ENCODE peak calls at places on chromosomes 13 and 19, in nine cellular contexts. One of them, this sample, is unnamed. For H3K9me3, the result is how much of the 10 kb centered on the place peaks cover.

GRCh38 chr19:6718741-6719539 is 1.5 kb downstream of the C3 start:
- DNase-seq in CD4-positive, CD25-positive, alpha-beta regulatory T cell: peak
- DNase-seq in PC-3: peak
- DNase-seq in CD8-positive, alpha-beta T cell: no peak
- DNase-seq in thoracic aorta: no peak
- DNase-seq in heart right ventricle: no peak
- DNase-seq in esophagus squamous epithelium: no peak
- DNase-seq in prostate gland: no peak
- DNase-seq in A549: peak
- DNase-seq in this sample: no peak

GRCh38 chr19:812049-812816 is 9.5 kb downstream of the PLPPR3 start:
- DNase-seq in CD4-positive, CD25-positive, alpha-beta regulatory T cell: no peak
- DNase-seq in PC-3: no peak
- DNase-seq in CD8-positive, alpha-beta T cell: no peak
- DNase-seq in thoracic aorta: no peak
- DNase-seq in heart right ventricle: no peak
- DNase-seq in esophagus squamous epithelium: no peak
- DNase-seq in prostate gland: no peak
- DNase-seq in A549: no peak
- DNase-seq in this sample: no peak

GRCh38 chr19:35029737-35030256 is 473 bp upstream of the SCN1B start:
- DNase-seq in CD4-positive, CD25-positive, alpha-beta regulatory T cell: no peak
- DNase-seq in PC-3: no peak
- DNase-seq in CD8-positive, alpha-beta T cell: peak
- DNase-seq in thoracic aorta: no peak
- DNase-seq in heart right ventricle: no peak
- DNase-seq in esophagus squamous epithelium: no peak
- DNase-seq in prostate gland: no peak
- DNase-seq in A549: peak
- DNase-seq in this sample: no peak

GRCh38 chr19:27909861-27910260 is 1303.1 kb downstream of the UQCRFS1 start:
- DNase-seq in CD4-positive, CD25-positive, alpha-beta regulatory T cell: no peak
- DNase-seq in PC-3: no peak
- DNase-seq in CD8-positive, alpha-beta T cell: no peak
- DNase-seq in thoracic aorta: no peak
- DNase-seq in heart right ventricle: no peak
- DNase-seq in esophagus squamous epithelium: no peak
- DNase-seq in prostate gland: no peak
- DNase-seq in A549: no peak
- DNase-seq in this sample: no peak

GRCh38 chr13:51534075-51534817 is 50.0 kb upstream of the WDFY2 start:
- DNase-seq in CD4-positive, CD25-positive, alpha-beta regulatory T cell: peak
- DNase-seq in PC-3: no peak
- DNase-seq in CD8-positive, alpha-beta T cell: peak
- DNase-seq in thoracic aorta: no peak
- DNase-seq in heart right ventricle: peak
- DNase-seq in esophagus squamous epithelium: no peak
- DNase-seq in prostate gland: no peak
- DNase-seq in A549: no peak
- DNase-seq in this sample: no peak

GRCh38 chr13:26964278-26965057 is 203.9 kb upstream of the GPR12 start:
- DNase-seq in CD4-positive, CD25-positive, alpha-beta regulatory T cell: no peak
- DNase-seq in PC-3: no peak
- DNase-seq in CD8-positive, alpha-beta T cell: no peak
- DNase-seq in thoracic aorta: no peak
- DNase-seq in heart right ventricle: peak
- DNase-seq in esophagus squamous epithelium: no peak
- DNase-seq in prostate gland: no peak
- DNase-seq in A549: no peak
- DNase-seq in this sample: no peak

GRCh38 chr19:29105629-29106352 is 107.2 kb downstream of the UQCRFS1 start:
- DNase-seq in CD4-positive, CD25-positive, alpha-beta regulatory T cell: no peak
- DNase-seq in PC-3: no peak
- DNase-seq in CD8-positive, alpha-beta T cell: no peak
- DNase-seq in thoracic aorta: no peak
- DNase-seq in heart right ventricle: no peak
- DNase-seq in esophagus squamous epithelium: no peak
- DNase-seq in prostate gland: no peak
- DNase-seq in A549: no peak
- DNase-seq in this sample: no peak

GRCh38 chr13:112893570-112894422 is 75.2 kb upstream of the MCF2L start:
- DNase-seq in CD4-positive, CD25-positive, alpha-beta regulatory T cell: peak
- DNase-seq in PC-3: peak
- DNase-seq in CD8-positive, alpha-beta T cell: no peak
- DNase-seq in thoracic aorta: no peak
- DNase-seq in heart right ventricle: peak
- DNase-seq in esophagus squamous epithelium: no peak
- DNase-seq in prostate gland: no peak
- DNase-seq in A549: no peak
- DNase-seq in this sample: no peak

GRCh38 chr19:33064117-33064777 is 441 bp downstream of the RHPN2 start:
- DNase-seq in CD4-positive, CD25-positive, alpha-beta regulatory T cell: peak
- DNase-seq in PC-3: peak
- DNase-seq in CD8-positive, alpha-beta T cell: no peak
- DNase-seq in thoracic aorta: no peak
- DNase-seq in heart right ventricle: peak
- DNase-seq in esophagus squamous epithelium: no peak
- DNase-seq in prostate gland: peak
- DNase-seq in A549: peak
- DNase-seq in this sample: no peak

GRCh38 chr13:102948006-102948405 is 102.2 kb downstream of the ERCC5 start:
- DNase-seq in CD4-positive, CD25-positive, alpha-beta regulatory T cell: no peak
- DNase-seq in PC-3: peak
- DNase-seq in CD8-positive, alpha-beta T cell: no peak
- DNase-seq in thoracic aorta: no peak
- DNase-seq in heart right ventricle: no peak
- DNase-seq in esophagus squamous epithelium: no peak
- DNase-seq in prostate gland: no peak
- DNase-seq in A549: no peak
- DNase-seq in this sample: no peak

GRCh38 chr19:4993683-4994082 is 24.8 kb downstream of the KDM4B start:
- DNase-seq in CD4-positive, CD25-positive, alpha-beta regulatory T cell: no peak
- DNase-seq in PC-3: peak
- DNase-seq in CD8-positive, alpha-beta T cell: no peak
- DNase-seq in thoracic aorta: no peak
- DNase-seq in heart right ventricle: no peak
- DNase-seq in esophagus squamous epithelium: no peak
- DNase-seq in prostate gland: no peak
- DNase-seq in A549: no peak
- DNase-seq in this sample: no peak

GRCh38 chr13:77741587-77741972 is 44.1 kb downstream of the SLAIN1 start:
- DNase-seq in CD4-positive, CD25-positive, alpha-beta regulatory T cell: no peak
- DNase-seq in PC-3: no peak
- DNase-seq in CD8-positive, alpha-beta T cell: no peak
- DNase-seq in thoracic aorta: no peak
- DNase-seq in heart right ventricle: no peak
- DNase-seq in esophagus squamous epithelium: no peak
- DNase-seq in prostate gland: no peak
- DNase-seq in A549: no peak
- DNase-seq in this sample: no peak

GRCh38 chr13:101757446-101758039 is 305.1 kb downstream of the ITGBL1 start:
- DNase-seq in CD4-positive, CD25-positive, alpha-beta regulatory T cell: peak
- DNase-seq in PC-3: peak
- DNase-seq in CD8-positive, alpha-beta T cell: no peak
- DNase-seq in thoracic aorta: no peak
- DNase-seq in heart right ventricle: no peak
- DNase-seq in esophagus squamous epithelium: no peak
- DNase-seq in prostate gland: no peak
- DNase-seq in A549: peak
- DNase-seq in this sample: no peak

GRCh38 chr13:52348081-52348480 is 57.9 kb downstream of the THSD1 start:
- DNase-seq in CD4-positive, CD25-positive, alpha-beta regulatory T cell: no peak
- DNase-seq in PC-3: no peak
- DNase-seq in CD8-positive, alpha-beta T cell: no peak
- DNase-seq in thoracic aorta: no peak
- DNase-seq in heart right ventricle: no peak
- DNase-seq in esophagus squamous epithelium: no peak
- DNase-seq in prostate gland: no peak
- DNase-seq in A549: peak
- DNase-seq in this sample: no peak

GRCh38 chr13:110306340-110306959 is 507 bp downstream of the COL4A1 start:
- DNase-seq in CD4-positive, CD25-positive, alpha-beta regulatory T cell: no peak
- DNase-seq in PC-3: no peak
- DNase-seq in CD8-positive, alpha-beta T cell: no peak
- DNase-seq in thoracic aorta: no peak
- DNase-seq in heart right ventricle: no peak
- DNase-seq in esophagus squamous epithelium: no peak
- DNase-seq in prostate gland: no peak
- DNase-seq in A549: no peak
- DNase-seq in this sample: no peak

GRCh38 chr13:40271931-40272775 is 394.3 kb downstream of the FOXO1 start:
- DNase-seq in CD4-positive, CD25-positive, alpha-beta regulatory T cell: peak
- DNase-seq in PC-3: peak
- DNase-seq in CD8-positive, alpha-beta T cell: peak
- DNase-seq in thoracic aorta: peak
- DNase-seq in heart right ventricle: peak
- DNase-seq in esophagus squamous epithelium: no peak
- DNase-seq in prostate gland: peak
- DNase-seq in A549: peak
- DNase-seq in this sample: no peak

GRCh38 chr13:46866150-46866549 is 30.7 kb downstream of the HTR2A start:
- DNase-seq in CD4-positive, CD25-positive, alpha-beta regulatory T cell: peak
- DNase-seq in PC-3: peak
- DNase-seq in CD8-positive, alpha-beta T cell: no peak
- DNase-seq in thoracic aorta: no peak
- DNase-seq in heart right ventricle: peak
- DNase-seq in esophagus squamous epithelium: peak
- DNase-seq in prostate gland: no peak
- DNase-seq in A549: peak
- DNase-seq in this sample: no peak

GRCh38 chr19:44890366-44891015 is 563 bp upstream of the TOMM40 start:
- DNase-seq in CD4-positive, CD25-positive, alpha-beta regulatory T cell: peak
- DNase-seq in PC-3: peak
- DNase-seq in CD8-positive, alpha-beta T cell: peak
- DNase-seq in thoracic aorta: peak
- DNase-seq in heart right ventricle: peak
- DNase-seq in esophagus squamous epithelium: peak
- DNase-seq in prostate gland: peak
- DNase-seq in A549: peak
- DNase-seq in this sample: no peak

GRCh38 chr13:76725211-76725610 is 161.0 kb downstream of the KCTD12 start:
- DNase-seq in CD4-positive, CD25-positive, alpha-beta regulatory T cell: no peak
- DNase-seq in PC-3: no peak
- DNase-seq in CD8-positive, alpha-beta T cell: no peak
- DNase-seq in thoracic aorta: no peak
- DNase-seq in heart right ventricle: no peak
- DNase-seq in esophagus squamous epithelium: no peak
- DNase-seq in prostate gland: no peak
- DNase-seq in A549: no peak
- DNase-seq in this sample: no peak

GRCh38 chr19:51627491-51628138 is 2.6 kb downstream of the SIGLEC5 start:
- DNase-seq in CD4-positive, CD25-positive, alpha-beta regulatory T cell: no peak
- DNase-seq in PC-3: no peak
- DNase-seq in CD8-positive, alpha-beta T cell: no peak
- DNase-seq in thoracic aorta: no peak
- DNase-seq in heart right ventricle: no peak
- DNase-seq in esophagus squamous epithelium: no peak
- DNase-seq in prostate gland: no peak
- DNase-seq in A549: no peak
- DNase-seq in this sample: no peak

GRCh38 chr19:51626675-51627074 is 3.5 kb downstream of the SIGLEC5 start:
- DNase-seq in CD4-positive, CD25-positive, alpha-beta regulatory T cell: no peak
- DNase-seq in PC-3: no peak
- DNase-seq in CD8-positive, alpha-beta T cell: no peak
- DNase-seq in thoracic aorta: no peak
- DNase-seq in heart right ventricle: no peak
- DNase-seq in esophagus squamous epithelium: no peak
- DNase-seq in prostate gland: no peak
- DNase-seq in A549: no peak
- DNase-seq in this sample: no peak

GRCh38 chr19:51637362-51637978 is 7.3 kb upstream of the SIGLEC5 start:
- DNase-seq in CD4-positive, CD25-positive, alpha-beta regulatory T cell: peak
- DNase-seq in PC-3: peak
- DNase-seq in CD8-positive, alpha-beta T cell: no peak
- DNase-seq in thoracic aorta: no peak
- DNase-seq in heart right ventricle: no peak
- DNase-seq in esophagus squamous epithelium: no peak
- DNase-seq in prostate gland: no peak
- DNase-seq in A549: peak
- DNase-seq in this sample: no peak

GRCh38 chr19:51628153-51628939 is 1.9 kb downstream of the SIGLEC5 start:
- DNase-seq in CD4-positive, CD25-positive, alpha-beta regulatory T cell: no peak
- DNase-seq in PC-3: no peak
- DNase-seq in CD8-positive, alpha-beta T cell: no peak
- DNase-seq in thoracic aorta: no peak
- DNase-seq in heart right ventricle: no peak
- DNase-seq in esophagus squamous epithelium: no peak
- DNase-seq in prostate gland: no peak
- DNase-seq in A549: no peak
- DNase-seq in this sample: no peak

GRCh38 chr19:51632126-51632525 is 1.9 kb upstream of the SIGLEC5 start:
- DNase-seq in CD4-positive, CD25-positive, alpha-beta regulatory T cell: no peak
- DNase-seq in PC-3: no peak
- DNase-seq in CD8-positive, alpha-beta T cell: no peak
- DNase-seq in thoracic aorta: no peak
- DNase-seq in heart right ventricle: no peak
- DNase-seq in esophagus squamous epithelium: no peak
- DNase-seq in prostate gland: no peak
- DNase-seq in A549: no peak
- DNase-seq in this sample: no peak
- H3K9me3 ChIP-seq in CD4-positive, CD25-positive, alpha-beta regulatory T cell: under half
- H3K9me3 ChIP-seq in PC-3: under half
- H3K9me3 ChIP-seq in CD8-positive, alpha-beta T cell: under half
- H3K9me3 ChIP-seq in thoracic aorta: under half
- H3K9me3 ChIP-seq in heart right ventricle: under half
- H3K9me3 ChIP-seq in esophagus squamous epithelium: under half
- H3K9me3 ChIP-seq in prostate gland: under half
- H3K9me3 ChIP-seq in A549: under half
- H3K9me3 ChIP-seq in this sample: under half

GRCh38 chr19:58054792-58055482 is 4.1 kb upstream of the ZNF135 start:
- DNase-seq in CD4-positive, CD25-positive, alpha-beta regulatory T cell: no peak
- DNase-seq in PC-3: no peak
- DNase-seq in CD8-positive, alpha-beta T cell: no peak
- DNase-seq in thoracic aorta: no peak
- DNase-seq in heart right ventricle: peak
- DNase-seq in esophagus squamous epithelium: no peak
- DNase-seq in prostate gland: no peak
- DNase-seq in A549: no peak
- DNase-seq in this sample: no peak
- H3K9me3 ChIP-seq in CD4-positive, CD25-positive, alpha-beta regulatory T cell: half or more
- H3K9me3 ChIP-seq in PC-3: under half
- H3K9me3 ChIP-seq in CD8-positive, alpha-beta T cell: under half
- H3K9me3 ChIP-seq in thoracic aorta: under half
- H3K9me3 ChIP-seq in heart right ventricle: under half
- H3K9me3 ChIP-seq in esophagus squamous epithelium: under half
- H3K9me3 ChIP-seq in prostate gland: under half
- H3K9me3 ChIP-seq in A549: half or more
- H3K9me3 ChIP-seq in this sample: under half

GRCh38 chr19:11674067-11674492 is 64.7 kb downstream of the ZNF823 start:
- DNase-seq in CD4-positive, CD25-positive, alpha-beta regulatory T cell: no peak
- DNase-seq in PC-3: no peak
- DNase-seq in CD8-positive, alpha-beta T cell: no peak
- DNase-seq in thoracic aorta: no peak
- DNase-seq in heart right ventricle: no peak
- DNase-seq in esophagus squamous epithelium: no peak
- DNase-seq in prostate gland: no peak
- DNase-seq in A549: no peak
- DNase-seq in this sample: no peak
- H3K9me3 ChIP-seq in CD4-positive, CD25-positive, alpha-beta regulatory T cell: under half
- H3K9me3 ChIP-seq in PC-3: under half
- H3K9me3 ChIP-seq in CD8-positive, alpha-beta T cell: under half
- H3K9me3 ChIP-seq in thoracic aorta: under half
- H3K9me3 ChIP-seq in heart right ventricle: under half
- H3K9me3 ChIP-seq in esophagus squamous epithelium: under half
- H3K9me3 ChIP-seq in prostate gland: under half
- H3K9me3 ChIP-seq in A549: under half
- H3K9me3 ChIP-seq in this sample: under half

GRCh38 chr19:57357406-57357805 is 5.9 kb upstream of the TRAPPC2B start:
- DNase-seq in CD4-positive, CD25-positive, alpha-beta regulatory T cell: no peak
- DNase-seq in PC-3: no peak
- DNase-seq in CD8-positive, alpha-beta T cell: no peak
- DNase-seq in thoracic aorta: no peak
- DNase-seq in heart right ventricle: no peak
- DNase-seq in esophagus squamous epithelium: no peak
- DNase-seq in prostate gland: no peak
- DNase-seq in A549: no peak
- DNase-seq in this sample: no peak
- H3K9me3 ChIP-seq in CD4-positive, CD25-positive, alpha-beta regulatory T cell: half or more
- H3K9me3 ChIP-seq in PC-3: under half
- H3K9me3 ChIP-seq in CD8-positive, alpha-beta T cell: half or more
- H3K9me3 ChIP-seq in thoracic aorta: half or more
- H3K9me3 ChIP-seq in heart right ventricle: under half
- H3K9me3 ChIP-seq in esophagus squamous epithelium: under half
- H3K9me3 ChIP-seq in prostate gland: under half
- H3K9me3 ChIP-seq in A549: half or more
- H3K9me3 ChIP-seq in this sample: under half